ENCODE peak calls at places on chromosomes 4 and X, in nine cellular contexts. One of them, this sample, is unnamed.

GRCh38 chr4:4182835-4183568 is 43.7 kb downstream of the OTOP1 start:
- DNase-seq in kidney epithelial cell: no peak
- DNase-seq in DND-41: peak; percentile 41
- DNase-seq in choroid plexus epithelial cell: peak; percentile 26
- DNase-seq in astrocyte of the spinal cord: no peak
- DNase-seq in fibroblast of the aortic adventitia: peak; percentile 4
- DNase-seq in adrenal gland: no peak
- DNase-seq in brain microvascular endothelial cell: no peak
- DNase-seq in left ventricle myocardium inferior: no peak
- DNase-seq in this sample: peak; percentile 30

GRCh38 chr4:47462799-47463234 is 685 bp downstream of the COMMD8 start:
- DNase-seq in DND-41: no peak
- DNase-seq in brain microvascular endothelial cell: no peak
- DNase-seq in kidney epithelial cell: no peak
- DNase-seq in adrenal gland: no peak
- DNase-seq in choroid plexus epithelial cell: peak; percentile 31
- DNase-seq in left ventricle myocardium inferior: no peak
- DNase-seq in fibroblast of the aortic adventitia: peak; percentile 23
- DNase-seq in astrocyte of the spinal cord: no peak
- DNase-seq in this sample: peak; percentile 16

GRCh38 chrX:37659047-37659446 is 26.5 kb upstream of the XK start:
- DNase-seq in DND-41: no peak
- DNase-seq in choroid plexus epithelial cell: no peak
- DNase-seq in astrocyte of the spinal cord: no peak
- DNase-seq in kidney epithelial cell: no peak
- DNase-seq in fibroblast of the aortic adventitia: no peak
- DNase-seq in left ventricle myocardium inferior: no peak
- DNase-seq in adrenal gland: no peak
- DNase-seq in brain microvascular endothelial cell: no peak
- DNase-seq in this sample: no peak

GRCh38 chrX:8404443-8404842 is 60.2 kb upstream of the VCX3B start:
- DNase-seq in kidney epithelial cell: no peak
- DNase-seq in fibroblast of the aortic adventitia: peak; percentile 3
- DNase-seq in brain microvascular endothelial cell: peak; percentile 6
- DNase-seq in left ventricle myocardium inferior: no peak
- DNase-seq in DND-41: no peak
- DNase-seq in astrocyte of the spinal cord: peak; percentile 38
- DNase-seq in choroid plexus epithelial cell: peak; percentile 12
- DNase-seq in adrenal gland: no peak
- DNase-seq in this sample: no peak

GRCh38 chrX:38891641-38892413 is 90.6 kb downstream of the MID1IP1 start:
- DNase-seq in fibroblast of the aortic adventitia: no peak
- DNase-seq in brain microvascular endothelial cell: no peak
- DNase-seq in DND-41: peak; percentile 74
- DNase-seq in left ventricle myocardium inferior: no peak
- DNase-seq in adrenal gland: no peak
- DNase-seq in kidney epithelial cell: no peak
- DNase-seq in choroid plexus epithelial cell: no peak
- DNase-seq in astrocyte of the spinal cord: no peak
- DNase-seq in this sample: peak; percentile 70

GRCh38 chrX:47849776-47850175 is 13.1 kb downstream of the ZNF81 start:
- DNase-seq in astrocyte of the spinal cord: no peak
- DNase-seq in choroid plexus epithelial cell: no peak
- DNase-seq in left ventricle myocardium inferior: no peak
- DNase-seq in fibroblast of the aortic adventitia: no peak
- DNase-seq in adrenal gland: no peak
- DNase-seq in kidney epithelial cell: no peak
- DNase-seq in brain microvascular endothelial cell: no peak
- DNase-seq in DND-41: no peak
- DNase-seq in this sample: no peak

GRCh38 chr4:74755486-74755885 is 38.8 kb downstream of the BTC start:
- DNase-seq in choroid plexus epithelial cell: no peak
- DNase-seq in astrocyte of the spinal cord: no peak
- DNase-seq in adrenal gland: no peak
- DNase-seq in brain microvascular endothelial cell: no peak
- DNase-seq in left ventricle myocardium inferior: no peak
- DNase-seq in DND-41: no peak
- DNase-seq in fibroblast of the aortic adventitia: peak; percentile 27
- DNase-seq in kidney epithelial cell: no peak
- DNase-seq in this sample: no peak

GRCh38 chr4:16443504-16444088 is 217.3 kb upstream of the TAPT1 start:
- DNase-seq in adrenal gland: no peak
- DNase-seq in kidney epithelial cell: no peak
- DNase-seq in fibroblast of the aortic adventitia: peak; percentile 64
- DNase-seq in astrocyte of the spinal cord: peak; percentile 37
- DNase-seq in left ventricle myocardium inferior: no peak
- DNase-seq in brain microvascular endothelial cell: peak; percentile 39
- DNase-seq in DND-41: peak; percentile 7
- DNase-seq in choroid plexus epithelial cell: peak; percentile 76
- DNase-seq in this sample: peak; percentile 47

GRCh38 chr4:88457307-88458090 is 580 bp downstream of the HERC5 start:
- DNase-seq in astrocyte of the spinal cord: peak; percentile 1
- DNase-seq in kidney epithelial cell: no peak
- DNase-seq in brain microvascular endothelial cell: no peak
- DNase-seq in left ventricle myocardium inferior: peak; percentile 52
- DNase-seq in DND-41: peak; percentile 43
- DNase-seq in fibroblast of the aortic adventitia: no peak
- DNase-seq in choroid plexus epithelial cell: peak; percentile 34
- DNase-seq in adrenal gland: peak; percentile 49
- DNase-seq in this sample: peak; percentile 43

GRCh38 chrX:129522184-129523059 is 868 bp downstream of the SMARCA1 start:
- DNase-seq in brain microvascular endothelial cell: peak; percentile 45
- DNase-seq in left ventricle myocardium inferior: peak; percentile 34
- DNase-seq in choroid plexus epithelial cell: peak; percentile 68
- DNase-seq in DND-41: no peak
- DNase-seq in astrocyte of the spinal cord: peak; percentile 54
- DNase-seq in kidney epithelial cell: no peak
- DNase-seq in fibroblast of the aortic adventitia: peak; percentile 52
- DNase-seq in adrenal gland: peak; percentile 80
- DNase-seq in this sample: no peak

GRCh38 chr4:55358668-55359067 is 12.6 kb downstream of the SRD5A3 start:
- DNase-seq in choroid plexus epithelial cell: peak; percentile 72
- DNase-seq in fibroblast of the aortic adventitia: peak; percentile 83
- DNase-seq in left ventricle myocardium inferior: no peak
- DNase-seq in DND-41: no peak
- DNase-seq in brain microvascular endothelial cell: peak; percentile 26
- DNase-seq in astrocyte of the spinal cord: peak; percentile 67
- DNase-seq in adrenal gland: no peak
- DNase-seq in kidney epithelial cell: no peak
- DNase-seq in this sample: peak; percentile 50

GRCh38 chr4:1975880-1976279 is 32.9 kb downstream of the NELFA start:
- DNase-seq in left ventricle myocardium inferior: no peak
- DNase-seq in choroid plexus epithelial cell: no peak
- DNase-seq in adrenal gland: no peak
- DNase-seq in DND-41: no peak
- DNase-seq in kidney epithelial cell: no peak
- DNase-seq in fibroblast of the aortic adventitia: no peak
- DNase-seq in brain microvascular endothelial cell: no peak
- DNase-seq in astrocyte of the spinal cord: no peak
- DNase-seq in this sample: no peak

GRCh38 chr4:11878241-11878640 is 449.5 kb upstream of the HS3ST1 start:
- DNase-seq in brain microvascular endothelial cell: no peak
- DNase-seq in adrenal gland: no peak
- DNase-seq in choroid plexus epithelial cell: no peak
- DNase-seq in astrocyte of the spinal cord: no peak
- DNase-seq in fibroblast of the aortic adventitia: no peak
- DNase-seq in kidney epithelial cell: no peak
- DNase-seq in left ventricle myocardium inferior: no peak
- DNase-seq in DND-41: no peak
- DNase-seq in this sample: no peak

GRCh38 chr4:176548571-176548970 is 228.8 kb downstream of the SPCS3 start:
- DNase-seq in choroid plexus epithelial cell: peak; percentile 54
- DNase-seq in adrenal gland: no peak
- DNase-seq in DND-41: no peak
- DNase-seq in kidney epithelial cell: peak; percentile 39
- DNase-seq in astrocyte of the spinal cord: peak; percentile 54
- DNase-seq in fibroblast of the aortic adventitia: peak; percentile 37
- DNase-seq in left ventricle myocardium inferior: no peak
- DNase-seq in brain microvascular endothelial cell: peak; percentile 91
- DNase-seq in this sample: no peak

DNA sequence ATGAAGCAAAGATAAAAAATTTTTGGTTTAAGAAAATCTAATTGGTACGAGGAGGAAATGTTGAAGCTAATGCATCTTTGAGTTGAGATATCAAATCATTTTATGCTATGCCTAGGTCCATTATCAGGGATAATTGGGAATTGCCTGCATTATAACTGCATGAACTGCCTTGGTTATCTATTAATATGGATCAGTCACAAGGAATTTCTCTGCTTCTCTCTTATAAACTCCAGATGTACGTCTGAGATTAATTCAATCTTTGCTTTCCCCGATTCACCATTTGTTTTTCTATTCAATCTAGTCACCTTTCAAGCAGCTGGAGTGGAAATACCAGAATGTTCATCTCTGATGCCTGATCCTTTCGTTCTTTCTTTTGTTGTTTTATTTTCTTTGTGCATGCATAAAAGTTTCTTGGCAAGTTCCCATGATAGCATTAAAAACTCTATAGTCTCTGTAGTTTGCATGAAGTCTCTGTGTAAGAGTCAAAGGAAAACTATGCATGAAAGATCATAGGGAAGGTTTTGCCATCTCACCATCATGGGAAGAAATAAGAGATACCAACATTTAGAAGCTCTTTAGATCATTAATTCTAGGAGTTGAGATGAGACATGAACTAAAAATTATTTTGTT is 22.6 kb downstream of the SYNPO2 start:
- DNase-seq in brain microvascular endothelial cell: peak; percentile 21
- DNase-seq in astrocyte of the spinal cord: peak; percentile 71
- DNase-seq in fibroblast of the aortic adventitia: peak; percentile 57
- DNase-seq in left ventricle myocardium inferior: no peak
- DNase-seq in DND-41: no peak
- DNase-seq in adrenal gland: no peak
- DNase-seq in kidney epithelial cell: no peak
- DNase-seq in choroid plexus epithelial cell: peak; percentile 56
- DNase-seq in this sample: no peak
- H3K4me3 ChIP-seq in brain microvascular endothelial cell: peak overlapping the region; percentile 12
- H3K4me3 ChIP-seq in astrocyte of the spinal cord: no peak overlapping the region
- H3K4me3 ChIP-seq in fibroblast of the aortic adventitia: no peak overlapping the region
- H3K4me3 ChIP-seq in left ventricle myocardium inferior: no peak overlapping the region
- H3K4me3 ChIP-seq in DND-41: no peak overlapping the region
- H3K4me3 ChIP-seq in adrenal gland: no peak overlapping the region
- H3K4me3 ChIP-seq in kidney epithelial cell: no peak overlapping the region
- H3K4me3 ChIP-seq in choroid plexus epithelial cell: no peak overlapping the region
- H3K4me3 ChIP-seq in this sample: no peak overlapping the region

GRCh38 chr4:147381749-147382148 is 99.1 kb upstream of the EDNRA start:
- DNase-seq in fibroblast of the aortic adventitia: no peak
- DNase-seq in DND-41: no peak
- DNase-seq in kidney epithelial cell: no peak
- DNase-seq in astrocyte of the spinal cord: no peak
- DNase-seq in brain microvascular endothelial cell: no peak
- DNase-seq in left ventricle myocardium inferior: no peak
- DNase-seq in adrenal gland: no peak
- DNase-seq in choroid plexus epithelial cell: no peak
- DNase-seq in this sample: no peak

GRCh38 chr4:147378780-147379179 is 102.1 kb upstream of the EDNRA start:
- DNase-seq in kidney epithelial cell: no peak
- DNase-seq in choroid plexus epithelial cell: no peak
- DNase-seq in left ventricle myocardium inferior: no peak
- DNase-seq in fibroblast of the aortic adventitia: no peak
- DNase-seq in adrenal gland: no peak
- DNase-seq in brain microvascular endothelial cell: no peak
- DNase-seq in astrocyte of the spinal cord: no peak
- DNase-seq in DND-41: no peak
- DNase-seq in this sample: no peak
- TF ChIP-seq CTCF in kidney epithelial cell: peak; percentile 19
- TF ChIP-seq CTCF in choroid plexus epithelial cell: no peak
- TF ChIP-seq CTCF in left ventricle myocardium inferior: no peak
- TF ChIP-seq CTCF in fibroblast of the aortic adventitia: no peak
- TF ChIP-seq CTCF in adrenal gland: no peak
- TF ChIP-seq CTCF in brain microvascular endothelial cell: no peak
- TF ChIP-seq CTCF in astrocyte of the spinal cord: no peak
- TF ChIP-seq CTCF in DND-41: no peak
- TF ChIP-seq CTCF in this sample: no peak

DNA sequence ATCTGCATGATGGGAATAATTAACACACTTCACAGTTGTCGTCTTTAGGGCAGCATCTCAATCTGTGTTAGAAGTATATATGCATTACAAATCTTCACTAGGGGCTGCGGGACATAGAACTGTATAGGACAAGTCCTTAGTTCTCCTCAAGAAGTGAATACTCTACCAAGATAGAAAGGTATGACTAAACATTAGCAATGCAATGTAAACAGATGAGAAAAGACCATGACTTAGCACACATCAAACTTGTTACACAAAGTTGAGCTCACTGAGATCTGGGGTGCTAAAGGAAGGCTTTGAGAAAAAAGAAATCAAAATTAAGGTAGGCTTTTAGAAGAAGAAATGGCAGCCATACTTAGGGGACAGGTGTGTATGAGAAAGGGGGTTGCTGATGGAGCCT is 182.1 kb upstream of the MAP3K15 start:
- DNase-seq in choroid plexus epithelial cell: no peak
- DNase-seq in brain microvascular endothelial cell: no peak
- DNase-seq in DND-41: no peak
- DNase-seq in adrenal gland: no peak
- DNase-seq in fibroblast of the aortic adventitia: no peak
- DNase-seq in kidney epithelial cell: no peak
- DNase-seq in left ventricle myocardium inferior: no peak
- DNase-seq in astrocyte of the spinal cord: peak; percentile 30
- DNase-seq in this sample: no peak
- H3K4me3 ChIP-seq in choroid plexus epithelial cell: no peak overlapping the region
- H3K4me3 ChIP-seq in brain microvascular endothelial cell: no peak overlapping the region
- H3K4me3 ChIP-seq in DND-41: no peak overlapping the region
- H3K4me3 ChIP-seq in adrenal gland: no peak overlapping the region
- H3K4me3 ChIP-seq in fibroblast of the aortic adventitia: no peak overlapping the region
- H3K4me3 ChIP-seq in kidney epithelial cell: no peak overlapping the region
- H3K4me3 ChIP-seq in left ventricle myocardium inferior: no peak overlapping the region
- H3K4me3 ChIP-seq in astrocyte of the spinal cord: no peak overlapping the region
- H3K4me3 ChIP-seq in this sample: no peak overlapping the region

GRCh38 chr4:63788271-63788670 is 621.0 kb downstream of the TECRL start:
- DNase-seq in left ventricle myocardium inferior: no peak
- DNase-seq in brain microvascular endothelial cell: no peak
- DNase-seq in DND-41: no peak
- DNase-seq in choroid plexus epithelial cell: no peak
- DNase-seq in adrenal gland: no peak
- DNase-seq in fibroblast of the aortic adventitia: no peak
- DNase-seq in astrocyte of the spinal cord: no peak
- DNase-seq in kidney epithelial cell: no peak
- DNase-seq in this sample: no peak

GRCh38 chr4:63795301-63795700 is 613.9 kb downstream of the TECRL start:
- DNase-seq in kidney epithelial cell: no peak
- DNase-seq in choroid plexus epithelial cell: no peak
- DNase-seq in brain microvascular endothelial cell: no peak
- DNase-seq in DND-41: no peak
- DNase-seq in left ventricle myocardium inferior: no peak
- DNase-seq in adrenal gland: no peak
- DNase-seq in astrocyte of the spinal cord: no peak
- DNase-seq in fibroblast of the aortic adventitia: no peak
- DNase-seq in this sample: no peak

GRCh38 chr4:63786181-63786580 is 623.1 kb downstream of the TECRL start:
- DNase-seq in DND-41: no peak
- DNase-seq in brain microvascular endothelial cell: no peak
- DNase-seq in choroid plexus epithelial cell: no peak
- DNase-seq in left ventricle myocardium inferior: no peak
- DNase-seq in fibroblast of the aortic adventitia: no peak
- DNase-seq in astrocyte of the spinal cord: no peak
- DNase-seq in kidney epithelial cell: no peak
- DNase-seq in adrenal gland: no peak
- DNase-seq in this sample: no peak

GRCh38 chr4:63787326-63787725 is 621.9 kb downstream of the TECRL start:
- DNase-seq in adrenal gland: no peak
- DNase-seq in kidney epithelial cell: no peak
- DNase-seq in astrocyte of the spinal cord: no peak
- DNase-seq in brain microvascular endothelial cell: no peak
- DNase-seq in choroid plexus epithelial cell: no peak
- DNase-seq in fibroblast of the aortic adventitia: no peak
- DNase-seq in DND-41: no peak
- DNase-seq in left ventricle myocardium inferior: no peak
- DNase-seq in this sample: no peak

GRCh38 chr4:63790377-63790776 is 618.9 kb downstream of the TECRL start:
- DNase-seq in fibroblast of the aortic adventitia: no peak
- DNase-seq in DND-41: no peak
- DNase-seq in astrocyte of the spinal cord: no peak
- DNase-seq in adrenal gland: no peak
- DNase-seq in choroid plexus epithelial cell: no peak
- DNase-seq in left ventricle myocardium inferior: no peak
- DNase-seq in kidney epithelial cell: no peak
- DNase-seq in brain microvascular endothelial cell: no peak
- DNase-seq in this sample: no peak
- TF ChIP-seq CTCF in fibroblast of the aortic adventitia: no peak
- TF ChIP-seq CTCF in DND-41: no peak
- TF ChIP-seq CTCF in astrocyte of the spinal cord: no peak
- TF ChIP-seq CTCF in adrenal gland: no peak
- TF ChIP-seq CTCF in choroid plexus epithelial cell: no peak
- TF ChIP-seq CTCF in left ventricle myocardium inferior: no peak
- TF ChIP-seq CTCF in kidney epithelial cell: no peak
- TF ChIP-seq CTCF in brain microvascular endothelial cell: no peak
- TF ChIP-seq CTCF in this sample: no peak